ENCODE peak calls at places on chromosomes 16 and 17, in four cellular contexts. Z is heart left ventricle, R is ELF-1, B is GM04504. C is an unnamed sample.

GRCh38 chr17:66776999-66777688 is 57.8 kb upstream of the CACNG5 start:
- DNase-seq in Z (no peak), R (peak), B (no peak), C (no peak)

GRCh38 chr17:44767493-44767892 is 8.7 kb downstream of the ADAM11 start:
- DNase-seq in B (no peak), R (no peak), Z (no peak), C (no peak)

GRCh38 chr16:4419402-4419801 is 3.0 kb upstream of the CORO7 start:
- DNase-seq in Z (no peak), B (no peak), R (no peak), C (no peak)

GRCh38 chr17:38906429-38907172 is 18.8 kb upstream of the LASP1NB start:
- DNase-seq in R (no peak), Z (no peak), B (no peak), C (no peak)

GRCh38 chr16:77849640-77850258 is 61.4 kb downstream of the VAT1L start:
- DNase-seq in R (no peak), B (no peak), Z (peak), C (no peak)

GRCh38 chr17:28916302-28916934 is 13.5 kb upstream of the DHRS13 start:
- DNase-seq in Z (peak), B (no peak), R (peak), C (no peak)

GRCh38 chr16:75496546-75496945 is 1.3 kb upstream of the CHST6 start:
- DNase-seq in B (no peak), R (no peak), Z (no peak), C (no peak)

GRCh38 chr17:83155128-83156081 is 76.0 kb downstream of the METRNL start:
- DNase-seq in R (no peak), B (peak), Z (peak), C (no peak)

GRCh38 chr16:72198021-72198420 is 26.1 kb upstream of the PMFBP1 start:
- DNase-seq in R (no peak), B (peak), Z (peak), C (peak)

GRCh38 chr17:7477392-7478275 is 1.8 kb downstream of the ZBTB4 start:
- DNase-seq in R (peak), Z (peak), B (peak), C (no peak)

GRCh38 chr17:5118219-5118618 is 2.4 kb downstream of the USP6 start:
- DNase-seq in R (no peak), B (no peak), Z (no peak), C (no peak)

C was measured in COLO829.